ENCODE peak calls at places on chromosomes 16 and 17, in nine cellular contexts. S, N, V, O, H, K, M, P and G are unnamed samples.

GRCh38 chr17:6261496-6261895 is 173.4 kb downstream of the AIPL1 start:
- DNase-seq in S (no peak), P (no peak), V (no peak), K (no peak), M (no peak), H (no peak), O (no peak), N (no peak), G (no peak)

GRCh38 chr17:75749545-75750389 is 15.2 kb downstream of the GALK1 start:
- DNase-seq in K (peak; percentile 86), O (peak; percentile 55), P (no peak), V (peak; percentile 95), N (peak; percentile 80), M (peak; percentile 88), S (peak; percentile 68), H (peak; percentile 46), G (peak; percentile 75)

GRCh38 chr16:57984443-57985203 is 13.7 kb upstream of the CNGB1 start:
- DNase-seq in H (no peak), N (peak; percentile 87), K (peak; percentile 85), O (peak; percentile 7), P (peak; percentile 48), S (peak; percentile 89), M (peak; percentile 91), V (peak; percentile 87), G (peak; percentile 22)

GRCh38 chr17:22161376-22161775 is 469.1 kb downstream of the KCNJ18 start:
- DNase-seq in O (no peak), P (no peak), N (no peak), K (no peak), V (no peak), M (no peak), H (no peak), S (no peak), G (no peak)

GRCh38 chr17:74243013-74243755 is 29.8 kb downstream of the TTYH2 start:
- DNase-seq in K (no peak), H (no peak), N (no peak), V (no peak), P (no peak), O (no peak), S (no peak), M (no peak), G (no peak)

GRCh38 chr16:74521691-74522090 is 85.2 kb downstream of the GLG1 start:
- DNase-seq in S (no peak), K (no peak), V (no peak), H (peak; percentile 12), M (no peak), P (no peak), O (peak; percentile 35), N (no peak), G (no peak)

GRCh38 chr17:6313835-6314234 is 121.1 kb downstream of the AIPL1 start:
- DNase-seq in K (no peak), N (no peak), O (no peak), S (no peak), H (no peak), P (no peak), V (no peak), M (no peak), G (no peak)

GRCh38 chr17:17042381-17042736 is at the start of gene MPRIP:
- DNase-seq in K (no peak), S (no peak), N (no peak), H (no peak), V (no peak), O (no peak), P (no peak), M (no peak), G (no peak)

GRCh38 chr17:35373984-35374765 is 754 bp upstream of the SLFN11 start:
- DNase-seq in M (peak; percentile 54), H (peak; percentile 35), V (peak; percentile 29), S (peak; percentile 48), K (peak; percentile 13), N (peak; percentile 38), P (peak; percentile 61), O (peak; percentile 71), G (peak; percentile 28)

GRCh38 chr16:23967018-23967417 is 131.2 kb downstream of the PRKCB start:
- DNase-seq in K (no peak), P (no peak), S (no peak), V (no peak), M (no peak), O (no peak), H (no peak), N (no peak), G (no peak)

GRCh38 chr17:59329558-59330313 is 1.7 kb upstream of the YPEL2 start:
- DNase-seq in M (peak; percentile 53), O (peak; percentile 80), S (peak; percentile 33), P (peak; percentile 53), K (peak; percentile 44), H (peak; percentile 48), N (peak; percentile 79), V (peak; percentile 47), G (peak; percentile 45)

GRCh38 chr17:67671492-67671891 is 46.2 kb upstream of the NOL11 start:
- DNase-seq in V (no peak), M (no peak), H (no peak), O (no peak), P (no peak), K (no peak), S (no peak), N (no peak), G (no peak)

GRCh38 chr17:80878876-80879722 is 112.5 kb upstream of the CHMP6 start:
- DNase-seq in O (no peak), N (no peak), V (no peak), P (no peak), H (no peak), K (no peak), S (no peak), M (no peak), G (no peak)

GRCh38 chr16:4309833-4310266 is 6.0 kb upstream of the GLIS2 start:
- DNase-seq in P (peak; percentile 79), V (peak; percentile 51), N (peak; percentile 88), K (peak; percentile 49), O (peak; percentile 36), S (peak; percentile 24), M (peak; percentile 67), H (no peak), G (peak; percentile 91)

GRCh38 chr17:72597354-72598087 is 476.7 kb downstream of the SOX9 start:
- DNase-seq in S (no peak), K (no peak), N (no peak), P (no peak), H (no peak), O (no peak), V (no peak), M (no peak), G (no peak)

GRCh38 chr17:76063880-76064546 is 8.3 kb downstream of the SRP68 start:
- DNase-seq in S (peak; percentile 6), V (no peak), O (no peak), P (no peak), H (no peak), N (no peak), K (no peak), M (no peak), G (no peak)

GRCh38 chr16:4796982-4797804 is 2.0 kb downstream of the SMIM22 start:
- DNase-seq in M (no peak), P (no peak), N (no peak), S (no peak), H (no peak), O (no peak), K (no peak), V (no peak), G (no peak)

GRCh38 chr17:66348605-66349165 is 46.3 kb downstream of the PRKCA start:
- DNase-seq in M (peak; percentile 62), S (no peak), N (peak; percentile 73), V (no peak), P (peak; percentile 37), O (peak; percentile 87), K (no peak), H (peak; percentile 38), G (peak; percentile 56)

GRCh38 chr16:27547851-27548250 is 1.9 kb downstream of the GTF3C1 start:
- DNase-seq in P (no peak), N (no peak), M (no peak), O (no peak), S (no peak), V (no peak), H (no peak), K (no peak), G (no peak)

GRCh38 chr16:66414891-66415290 is 12.2 kb upstream of the BEAN1 start:
- DNase-seq in V (no peak), N (no peak), O (peak; percentile 37), M (no peak), P (no peak), K (no peak), S (no peak), H (no peak), G (no peak)

GRCh38 chr16:66832661-66833305 is 2.0 kb upstream of the NAE1 start:
- DNase-seq in P (no peak), H (no peak), K (no peak), O (peak; percentile 36), V (no peak), M (no peak), S (no peak), N (no peak), G (no peak)

GRCh38 chr17:71830916-71831315 is 289.9 kb upstream of the SOX9 start:
- DNase-seq in H (no peak), P (no peak), N (no peak), V (no peak), O (no peak), S (no peak), K (no peak), M (no peak), G (no peak)

GRCh38 chr16:47460755-47461597 is at the start of the genes ITFG1 and PHKB:
- DNase-seq in V (peak; percentile 92), P (peak; percentile 72), H (peak; percentile 82), S (peak; percentile 95), K (peak; percentile 96), O (peak; percentile 86), M (peak; percentile 91), N (peak; percentile 94), G (peak; percentile 98)

GRCh38 chr16:76780556-76780955 is 410.4 kb upstream of the MON1B start:
- DNase-seq in H (no peak), N (no peak), V (no peak), S (no peak), O (no peak), M (no peak), K (no peak), P (no peak), G (no peak)